ENCODE peak calls at places on chromosome 20, in five cellular contexts. K is stimulated activated CD4-positive, alpha-beta T cell treated with anti-CD3 and anti-CD28 coated beads, Interleukin-15, amount 100 ng/mL, for 1 hour; H is NCI-H2107; W is H7; X is NCI-H748 treated with DMSO at 0.1 percent for 48 hours. J is an unnamed sample.

GRCh38 chr20:4684837-4685413 is 36.8 kb upstream of the PRND start:
- DNase-seq in K (no peak), H (no peak), W (no peak), X (no peak), J (peak)

GRCh38 chr20:49377326-49377725 is 99.5 kb upstream of the ZNFX1 start:
- DNase-seq in K (no peak), H (no peak), W (no peak), X (no peak), J (no peak)

GRCh38 chr20:38726849-38727601 is 2.7 kb downstream of the SLC32A1 start:
- DNase-seq in K (no peak), H (no peak), W (peak), X (no peak), J (no peak)

GRCh38 chr20:13478366-13478765 is 160.4 kb downstream of the TASP1 start:
- DNase-seq in K (no peak), H (no peak), W (no peak), X (no peak), J (no peak)

GRCh38 chr20:32190608-32191415 is 16.7 kb downstream of the PLAGL2 start:
- DNase-seq in K (no peak), H (no peak), W (peak), X (peak), J (no peak)

GRCh38 chr20:48184229-48184628 is 398.9 kb upstream of the SULF2 start:
- DNase-seq in K (no peak), H (no peak), W (no peak), X (no peak), J (no peak)

GRCh38 chr20:64146936-64147451 is 17.3 kb upstream of the MYT1 start:
- DNase-seq in K (no peak), H (no peak), W (peak), X (no peak), J (no peak)

GRCh38 chr20:25309395-25310267 is 61.7 kb downstream of the PYGB start:
- DNase-seq in K (no peak), H (no peak), W (no peak), X (no peak), J (peak)

GRCh38 chr20:137668-138131 is 4.7 kb upstream of the DEFB126 start:
- DNase-seq in K (no peak), H (no peak), W (peak), X (peak), J (no peak)

GRCh38 chr20:47455133-47456040 is 46.3 kb upstream of the NCOA3 start:
- DNase-seq in K (no peak), H (no peak), W (no peak), X (no peak), J (no peak)

GRCh38 chr20:49286689-49287551 is 9.1 kb upstream of the ZNFX1 start:
- DNase-seq in K (no peak), H (no peak), W (no peak), X (no peak), J (no peak)

GRCh38 chr20:47318596-47319516 is 37.6 kb downstream of the ZMYND8 start:
- DNase-seq in K (no peak), H (no peak), W (peak), X (no peak), J (peak)

GRCh38 chr20:3164043-3164762 is 4.5 kb upstream of the FASTKD5 start:
- DNase-seq in K (no peak), H (no peak), W (no peak), X (no peak), J (no peak)

GRCh38 chr20:4962257-4962855 is 39.0 kb downstream of the SLC23A2 start:
- DNase-seq in K (peak), H (no peak), W (no peak), X (no peak), J (no peak)

GRCh38 chr20:13271098-13271497 is 50.0 kb downstream of the ISM1 start:
- DNase-seq in K (no peak), H (no peak), W (no peak), X (no peak), J (no peak)

GRCh38 chr20:47355489-47356219 is 845 bp downstream of the ZMYND8 start:
- DNase-seq in K (no peak), H (no peak), W (no peak), X (peak), J (peak)

GRCh38 chr20:51541189-51542032 is 1.1 kb downstream of the NFATC2 start:
- DNase-seq in K (peak), H (peak), W (peak), X (no peak), J (peak)

GRCh38 chr20:56788671-56789610 is 159.8 kb downstream of the TFAP2C start:
- DNase-seq in K (no peak), H (no peak), W (no peak), X (no peak), J (peak)

GRCh38 chr20:43667341-43668132 is 623 bp downstream of the MYBL2 start:
- DNase-seq in K (no peak), H (no peak), W (peak), X (no peak), J (no peak)

GRCh38 chr20:57473246-57474042 is 51.5 kb downstream of the CTCFL start:
- DNase-seq in K (no peak), H (peak), W (no peak), X (no peak), J (peak)

GRCh38 chr20:36261389-36262105 is 25.3 kb downstream of the AAR2 start:
- DNase-seq in K (no peak), H (no peak), W (no peak), X (no peak), J (no peak)

GRCh38 chr20:11776687-11777086 is 141.0 kb upstream of the BTBD3 start:
- DNase-seq in K (no peak), H (no peak), W (no peak), X (no peak), J (no peak)

GRCh38 chr20:1357921-1358671 is 29.2 kb upstream of the SDCBP2 start:
- DNase-seq in K (no peak), H (no peak), W (no peak), X (no peak), J (peak)